ENCODE peak calls at places on chromosomes 3 and 15, in eight cellular contexts. One of them, this sample, is unnamed.

GRCh38 chr3:159077860-159078259 is 276.0 kb downstream of the MFSD1 start:
- DNase-seq in T-helper 22 cell: no peak
- DNase-seq in stimulated activated CD8-positive, alpha-beta memory T cell treated with anti-CD3 and anti-CD28 coated beads, Interleukin-12 subunit alpha, Interleukin-12 subunit beta, amount 100 ng/mL, for 4 hours: no peak
- DNase-seq in stromal cell of bone marrow: peak; percentile 82
- DNase-seq in C1 segment of cervical spinal cord: no peak
- DNase-seq in ovary: no peak
- DNase-seq in MV-4-11: no peak
- DNase-seq in AG04449: peak; percentile 87
- DNase-seq in this sample: no peak

GRCh38 chr15:34055868-34056595 is 17.0 kb upstream of the AVEN start:
- DNase-seq in T-helper 22 cell: no peak
- DNase-seq in stimulated activated CD8-positive, alpha-beta memory T cell treated with anti-CD3 and anti-CD28 coated beads, Interleukin-12 subunit alpha, Interleukin-12 subunit beta, amount 100 ng/mL, for 4 hours: no peak
- DNase-seq in stromal cell of bone marrow: peak; percentile 57
- DNase-seq in C1 segment of cervical spinal cord: no peak
- DNase-seq in ovary: no peak
- DNase-seq in MV-4-11: no peak
- DNase-seq in AG04449: peak; percentile 71
- DNase-seq in this sample: no peak

GRCh38 chr3:111418388-111418787 is 123.6 kb upstream of the CD96 start:
- DNase-seq in T-helper 22 cell: no peak
- DNase-seq in stimulated activated CD8-positive, alpha-beta memory T cell treated with anti-CD3 and anti-CD28 coated beads, Interleukin-12 subunit alpha, Interleukin-12 subunit beta, amount 100 ng/mL, for 4 hours: no peak
- DNase-seq in stromal cell of bone marrow: no peak
- DNase-seq in C1 segment of cervical spinal cord: no peak
- DNase-seq in ovary: no peak
- DNase-seq in MV-4-11: peak; percentile 72
- DNase-seq in AG04449: no peak
- DNase-seq in this sample: no peak

GRCh38 chr3:170033489-170033888 is 4.3 kb upstream of the GPR160 start:
- DNase-seq in T-helper 22 cell: peak; percentile 37
- DNase-seq in stimulated activated CD8-positive, alpha-beta memory T cell treated with anti-CD3 and anti-CD28 coated beads, Interleukin-12 subunit alpha, Interleukin-12 subunit beta, amount 100 ng/mL, for 4 hours: no peak
- DNase-seq in stromal cell of bone marrow: no peak
- DNase-seq in C1 segment of cervical spinal cord: no peak
- DNase-seq in ovary: no peak
- DNase-seq in MV-4-11: peak; percentile 69
- DNase-seq in AG04449: no peak
- DNase-seq in this sample: no peak

GRCh38 chr15:74584779-74585178 is 30.9 kb upstream of the CLK3 start:
- DNase-seq in T-helper 22 cell: no peak
- DNase-seq in stimulated activated CD8-positive, alpha-beta memory T cell treated with anti-CD3 and anti-CD28 coated beads, Interleukin-12 subunit alpha, Interleukin-12 subunit beta, amount 100 ng/mL, for 4 hours: no peak
- DNase-seq in stromal cell of bone marrow: no peak
- DNase-seq in C1 segment of cervical spinal cord: peak; percentile 9
- DNase-seq in ovary: no peak
- DNase-seq in MV-4-11: no peak
- DNase-seq in AG04449: no peak
- DNase-seq in this sample: no peak

GRCh38 chr3:113117511-113118302 is 93.7 kb upstream of the BOC start:
- DNase-seq in T-helper 22 cell: no peak
- DNase-seq in stimulated activated CD8-positive, alpha-beta memory T cell treated with anti-CD3 and anti-CD28 coated beads, Interleukin-12 subunit alpha, Interleukin-12 subunit beta, amount 100 ng/mL, for 4 hours: no peak
- DNase-seq in stromal cell of bone marrow: peak; percentile 74
- DNase-seq in C1 segment of cervical spinal cord: no peak
- DNase-seq in ovary: no peak
- DNase-seq in MV-4-11: no peak
- DNase-seq in AG04449: peak; percentile 57
- DNase-seq in this sample: no peak

GRCh38 chr15:60883691-60884319 is 345.3 kb downstream of the RORA start:
- DNase-seq in T-helper 22 cell: no peak
- DNase-seq in stimulated activated CD8-positive, alpha-beta memory T cell treated with anti-CD3 and anti-CD28 coated beads, Interleukin-12 subunit alpha, Interleukin-12 subunit beta, amount 100 ng/mL, for 4 hours: no peak
- DNase-seq in stromal cell of bone marrow: no peak
- DNase-seq in C1 segment of cervical spinal cord: no peak
- DNase-seq in ovary: no peak
- DNase-seq in MV-4-11: no peak
- DNase-seq in AG04449: no peak
- DNase-seq in this sample: no peak

GRCh38 chr15:85607842-85608241 is 186.9 kb downstream of the KLHL25 start:
- DNase-seq in T-helper 22 cell: no peak
- DNase-seq in stimulated activated CD8-positive, alpha-beta memory T cell treated with anti-CD3 and anti-CD28 coated beads, Interleukin-12 subunit alpha, Interleukin-12 subunit beta, amount 100 ng/mL, for 4 hours: no peak
- DNase-seq in stromal cell of bone marrow: peak; percentile 86
- DNase-seq in C1 segment of cervical spinal cord: no peak
- DNase-seq in ovary: no peak
- DNase-seq in MV-4-11: no peak
- DNase-seq in AG04449: no peak
- DNase-seq in this sample: no peak

GRCh38 chr3:50442940-50443579 is 60.4 kb downstream of the CACNA2D2 start:
- DNase-seq in T-helper 22 cell: no peak
- DNase-seq in stimulated activated CD8-positive, alpha-beta memory T cell treated with anti-CD3 and anti-CD28 coated beads, Interleukin-12 subunit alpha, Interleukin-12 subunit beta, amount 100 ng/mL, for 4 hours: no peak
- DNase-seq in stromal cell of bone marrow: no peak
- DNase-seq in C1 segment of cervical spinal cord: no peak
- DNase-seq in ovary: no peak
- DNase-seq in MV-4-11: no peak
- DNase-seq in AG04449: no peak
- DNase-seq in this sample: no peak

GRCh38 chr3:42652611-42653302 is 740 bp upstream of the ZBTB47 start:
- DNase-seq in T-helper 22 cell: no peak
- DNase-seq in stimulated activated CD8-positive, alpha-beta memory T cell treated with anti-CD3 and anti-CD28 coated beads, Interleukin-12 subunit alpha, Interleukin-12 subunit beta, amount 100 ng/mL, for 4 hours: no peak
- DNase-seq in stromal cell of bone marrow: peak; percentile 66
- DNase-seq in C1 segment of cervical spinal cord: peak; percentile 67
- DNase-seq in ovary: peak; percentile 63
- DNase-seq in MV-4-11: peak; percentile 84
- DNase-seq in AG04449: peak; percentile 21
- DNase-seq in this sample: peak; percentile 43

GRCh38 chr3:160616721-160617120 is 51.4 kb upstream of the KPNA4 start:
- DNase-seq in T-helper 22 cell: no peak
- DNase-seq in stimulated activated CD8-positive, alpha-beta memory T cell treated with anti-CD3 and anti-CD28 coated beads, Interleukin-12 subunit alpha, Interleukin-12 subunit beta, amount 100 ng/mL, for 4 hours: no peak
- DNase-seq in stromal cell of bone marrow: peak; percentile 49
- DNase-seq in C1 segment of cervical spinal cord: no peak
- DNase-seq in ovary: no peak
- DNase-seq in MV-4-11: no peak
- DNase-seq in AG04449: peak; percentile 21
- DNase-seq in this sample: no peak

GRCh38 chr3:176765491-176765890 is 431.8 kb downstream of the TBL1XR1 start:
- DNase-seq in T-helper 22 cell: no peak
- DNase-seq in stimulated activated CD8-positive, alpha-beta memory T cell treated with anti-CD3 and anti-CD28 coated beads, Interleukin-12 subunit alpha, Interleukin-12 subunit beta, amount 100 ng/mL, for 4 hours: no peak
- DNase-seq in stromal cell of bone marrow: no peak
- DNase-seq in C1 segment of cervical spinal cord: no peak
- DNase-seq in ovary: no peak
- DNase-seq in MV-4-11: no peak
- DNase-seq in AG04449: no peak
- DNase-seq in this sample: no peak

GRCh38 chr3:102360211-102360610 is 74.6 kb upstream of the ZPLD1 start:
- DNase-seq in T-helper 22 cell: no peak
- DNase-seq in stimulated activated CD8-positive, alpha-beta memory T cell treated with anti-CD3 and anti-CD28 coated beads, Interleukin-12 subunit alpha, Interleukin-12 subunit beta, amount 100 ng/mL, for 4 hours: no peak
- DNase-seq in stromal cell of bone marrow: no peak
- DNase-seq in C1 segment of cervical spinal cord: no peak
- DNase-seq in ovary: no peak
- DNase-seq in MV-4-11: no peak
- DNase-seq in AG04449: no peak
- DNase-seq in this sample: no peak

GRCh38 chr3:196968233-196969000 is at the start of gene PIGZ:
- DNase-seq in T-helper 22 cell: no peak
- DNase-seq in stimulated activated CD8-positive, alpha-beta memory T cell treated with anti-CD3 and anti-CD28 coated beads, Interleukin-12 subunit alpha, Interleukin-12 subunit beta, amount 100 ng/mL, for 4 hours: peak; percentile 20
- DNase-seq in stromal cell of bone marrow: no peak
- DNase-seq in C1 segment of cervical spinal cord: no peak
- DNase-seq in ovary: no peak
- DNase-seq in MV-4-11: no peak
- DNase-seq in AG04449: no peak
- DNase-seq in this sample: peak; percentile 81

GRCh38 chr15:41900526-41901380 is 6.9 kb upstream of the SPTBN5 start:
- DNase-seq in T-helper 22 cell: no peak
- DNase-seq in stimulated activated CD8-positive, alpha-beta memory T cell treated with anti-CD3 and anti-CD28 coated beads, Interleukin-12 subunit alpha, Interleukin-12 subunit beta, amount 100 ng/mL, for 4 hours: no peak
- DNase-seq in stromal cell of bone marrow: no peak
- DNase-seq in C1 segment of cervical spinal cord: no peak
- DNase-seq in ovary: no peak
- DNase-seq in MV-4-11: no peak
- DNase-seq in AG04449: no peak
- DNase-seq in this sample: no peak

GRCh38 chr3:124097362-124098120 is 105.6 kb upstream of the ROPN1 start:
- DNase-seq in T-helper 22 cell: no peak
- DNase-seq in stimulated activated CD8-positive, alpha-beta memory T cell treated with anti-CD3 and anti-CD28 coated beads, Interleukin-12 subunit alpha, Interleukin-12 subunit beta, amount 100 ng/mL, for 4 hours: no peak
- DNase-seq in stromal cell of bone marrow: no peak
- DNase-seq in C1 segment of cervical spinal cord: no peak
- DNase-seq in ovary: no peak
- DNase-seq in MV-4-11: no peak
- DNase-seq in AG04449: no peak
- DNase-seq in this sample: no peak

GRCh38 chr3:186732169-186732766 is 15.1 kb downstream of the KNG1 start:
- DNase-seq in T-helper 22 cell: no peak
- DNase-seq in stimulated activated CD8-positive, alpha-beta memory T cell treated with anti-CD3 and anti-CD28 coated beads, Interleukin-12 subunit alpha, Interleukin-12 subunit beta, amount 100 ng/mL, for 4 hours: no peak
- DNase-seq in stromal cell of bone marrow: no peak
- DNase-seq in C1 segment of cervical spinal cord: no peak
- DNase-seq in ovary: no peak
- DNase-seq in MV-4-11: peak; percentile 10
- DNase-seq in AG04449: no peak
- DNase-seq in this sample: no peak